ENCODE peak calls at places on chromosomes 1 and 21, in five cellular contexts. One of them, this sample, is unnamed.

GRCh38 chr21:38958940-38959685 is 153.4 kb downstream of the ETS2 start:
- DNase-seq in Peyer's patch: no peak
- DNase-seq in HFFc6: peak; percentile 64
- DNase-seq in AG09309: no peak
- DNase-seq in spleen: no peak
- DNase-seq in this sample: no peak

GRCh38 chr1:170273556-170274501 is 128.1 kb downstream of the NTMT2 start:
- DNase-seq in spleen: no peak
- DNase-seq in AG09309: peak; percentile 33
- DNase-seq in Peyer's patch: no peak
- DNase-seq in HFFc6: no peak
- DNase-seq in this sample: no peak

GRCh38 chr1:186819140-186819539 is 9.6 kb upstream of the PLA2G4A start:
- DNase-seq in AG09309: peak; percentile 48
- DNase-seq in HFFc6: peak; percentile 56
- DNase-seq in spleen: no peak
- DNase-seq in Peyer's patch: no peak
- DNase-seq in this sample: no peak

GRCh38 chr1:180155202-180155682 is 573 bp downstream of the QSOX1 start:
- DNase-seq in HFFc6: no peak
- DNase-seq in AG09309: no peak
- DNase-seq in spleen: no peak
- DNase-seq in Peyer's patch: peak; percentile 20
- DNase-seq in this sample: no peak

GRCh38 chr1:15256584-15256983 is 9.6 kb downstream of the FHAD1 start:
- DNase-seq in AG09309: no peak
- DNase-seq in Peyer's patch: no peak
- DNase-seq in spleen: no peak
- DNase-seq in HFFc6: no peak
- DNase-seq in this sample: no peak

GRCh38 chr1:101971309-101971708 is 25.4 kb downstream of the OLFM3 start:
- DNase-seq in AG09309: no peak
- DNase-seq in HFFc6: no peak
- DNase-seq in Peyer's patch: no peak
- DNase-seq in spleen: no peak
- DNase-seq in this sample: no peak

GRCh38 chr1:164733070-164733469 is 174.1 kb downstream of the PBX1 start:
- DNase-seq in spleen: no peak
- DNase-seq in HFFc6: peak; percentile 71
- DNase-seq in AG09309: no peak
- DNase-seq in Peyer's patch: no peak
- DNase-seq in this sample: no peak

GRCh38 chr1:28369518-28370219 is at the start of gene PHACTR4:
- DNase-seq in spleen: peak; percentile 96
- DNase-seq in Peyer's patch: peak; percentile 88
- DNase-seq in HFFc6: peak; percentile 88
- DNase-seq in AG09309: peak; percentile 71
- DNase-seq in this sample: peak; percentile 98

GRCh38 chr1:155000475-155000724 is 2.2 kb upstream of the ZBTB7B start:
- DNase-seq in AG09309: no peak
- DNase-seq in Peyer's patch: no peak
- DNase-seq in HFFc6: no peak
- DNase-seq in spleen: peak; percentile 85
- DNase-seq in this sample: peak; percentile 75

GRCh38 chr1:5915587-5916571 is 76.3 kb downstream of the NPHP4 start:
- DNase-seq in HFFc6: peak; percentile 54
- DNase-seq in Peyer's patch: peak; percentile 10
- DNase-seq in spleen: no peak
- DNase-seq in AG09309: no peak
- DNase-seq in this sample: no peak

GRCh38 chr1:91402023-91402422 is 2.6 kb downstream of the HFM1 start:
- DNase-seq in Peyer's patch: no peak
- DNase-seq in AG09309: no peak
- DNase-seq in HFFc6: peak; percentile 2
- DNase-seq in spleen: no peak
- DNase-seq in this sample: no peak

GRCh38 chr1:156663178-156663577 is 14.0 kb downstream of the NES start:
- DNase-seq in Peyer's patch: no peak
- DNase-seq in AG09309: no peak
- DNase-seq in HFFc6: no peak
- DNase-seq in spleen: no peak
- DNase-seq in this sample: no peak

GRCh38 chr1:78286686-78287085 is 204.1 kb upstream of the PTGFR start:
- DNase-seq in AG09309: no peak
- DNase-seq in spleen: no peak
- DNase-seq in Peyer's patch: no peak
- DNase-seq in HFFc6: peak; percentile 32
- DNase-seq in this sample: no peak

GRCh38 chr1:54403808-54404261 is 2.4 kb downstream of the SSBP3 start:
- DNase-seq in Peyer's patch: no peak
- DNase-seq in AG09309: no peak
- DNase-seq in spleen: peak; percentile 46
- DNase-seq in HFFc6: peak; percentile 39
- DNase-seq in this sample: no peak

GRCh38 chr1:201062511-201063189 is 39.1 kb upstream of the KIF21B start:
- DNase-seq in spleen: no peak
- DNase-seq in AG09309: no peak
- DNase-seq in HFFc6: no peak
- DNase-seq in Peyer's patch: no peak
- DNase-seq in this sample: no peak

GRCh38 chr1:67997746-67998145 is 52.7 kb downstream of the DIRAS3 start:
- DNase-seq in Peyer's patch: no peak
- DNase-seq in HFFc6: no peak
- DNase-seq in AG09309: no peak
- DNase-seq in spleen: no peak
- DNase-seq in this sample: no peak

GRCh38 chr1:85707267-85707989 is 805 bp downstream of the ZNHIT6 start:
- DNase-seq in spleen: no peak
- DNase-seq in Peyer's patch: no peak
- DNase-seq in AG09309: no peak
- DNase-seq in HFFc6: no peak
- DNase-seq in this sample: no peak

GRCh38 chr1:56167596-56167995 is 411.8 kb downstream of the PLPP3 start:
- DNase-seq in Peyer's patch: no peak
- DNase-seq in AG09309: no peak
- DNase-seq in HFFc6: no peak
- DNase-seq in spleen: no peak
- DNase-seq in this sample: no peak

GRCh38 chr1:177351361-177352108 is 180.8 kb downstream of the BRINP2 start:
- DNase-seq in Peyer's patch: no peak
- DNase-seq in AG09309: no peak
- DNase-seq in spleen: no peak
- DNase-seq in HFFc6: no peak
- DNase-seq in this sample: no peak

GRCh38 chr21:17159697-17160096 is 353.1 kb upstream of the CXADR start:
- DNase-seq in HFFc6: no peak
- DNase-seq in spleen: no peak
- DNase-seq in Peyer's patch: no peak
- DNase-seq in AG09309: no peak
- DNase-seq in this sample: no peak

GRCh38 chr1:170221031-170221430 is 75.3 kb downstream of the NTMT2 start:
- DNase-seq in AG09309: peak; percentile 63
- DNase-seq in HFFc6: no peak
- DNase-seq in Peyer's patch: no peak
- DNase-seq in spleen: no peak
- DNase-seq in this sample: no peak

GRCh38 chr21:28832013-28832714 is 160.5 kb downstream of the LTN1 start:
- DNase-seq in Peyer's patch: no peak
- DNase-seq in HFFc6: peak; percentile 54
- DNase-seq in AG09309: no peak
- DNase-seq in spleen: no peak
- DNase-seq in this sample: no peak

GRCh38 chr1:21495225-21495820 is 13.9 kb upstream of the ALPL start:
- DNase-seq in Peyer's patch: no peak
- DNase-seq in HFFc6: no peak
- DNase-seq in spleen: no peak
- DNase-seq in AG09309: no peak
- DNase-seq in this sample: no peak

GRCh38 chr1:21496886-21497285 is 12.3 kb upstream of the ALPL start:
- DNase-seq in HFFc6: no peak
- DNase-seq in spleen: no peak
- DNase-seq in AG09309: no peak
- DNase-seq in Peyer's patch: no peak
- DNase-seq in this sample: no peak

GRCh38 chr1:21499283-21499945 is 9.8 kb upstream of the ALPL start:
- DNase-seq in Peyer's patch: no peak
- DNase-seq in AG09309: peak; percentile 27
- DNase-seq in spleen: no peak
- DNase-seq in HFFc6: no peak
- DNase-seq in this sample: no peak

GRCh38 chr1:21496063-21496462 is 13.2 kb upstream of the ALPL start:
- DNase-seq in HFFc6: no peak
- DNase-seq in Peyer's patch: no peak
- DNase-seq in spleen: no peak
- DNase-seq in AG09309: no peak
- DNase-seq in this sample: no peak

GRCh38 chr1:21497466-21498061 is 11.7 kb upstream of the ALPL start:
- DNase-seq in Peyer's patch: no peak
- DNase-seq in HFFc6: no peak
- DNase-seq in spleen: no peak
- DNase-seq in AG09309: no peak
- DNase-seq in this sample: no peak
- TF ChIP-seq CTCF in Peyer's patch: no peak
- TF ChIP-seq CTCF in HFFc6: peak; percentile 19
- TF ChIP-seq CTCF in spleen: no peak
- TF ChIP-seq CTCF in AG09309: no peak
- TF ChIP-seq CTCF in this sample: peak; percentile 25

GRCh38 chr1:199550384-199551067 is 477.0 kb upstream of the NR5A2 start:
- DNase-seq in Peyer's patch: no peak
- DNase-seq in HFFc6: no peak
- DNase-seq in spleen: no peak
- DNase-seq in AG09309: no peak
- DNase-seq in this sample: no peak
- TF ChIP-seq CTCF in Peyer's patch: no peak
- TF ChIP-seq CTCF in HFFc6: peak; percentile 32
- TF ChIP-seq CTCF in spleen: no peak
- TF ChIP-seq CTCF in AG09309: peak; percentile 37
- TF ChIP-seq CTCF in this sample: peak; percentile 83

DNA sequence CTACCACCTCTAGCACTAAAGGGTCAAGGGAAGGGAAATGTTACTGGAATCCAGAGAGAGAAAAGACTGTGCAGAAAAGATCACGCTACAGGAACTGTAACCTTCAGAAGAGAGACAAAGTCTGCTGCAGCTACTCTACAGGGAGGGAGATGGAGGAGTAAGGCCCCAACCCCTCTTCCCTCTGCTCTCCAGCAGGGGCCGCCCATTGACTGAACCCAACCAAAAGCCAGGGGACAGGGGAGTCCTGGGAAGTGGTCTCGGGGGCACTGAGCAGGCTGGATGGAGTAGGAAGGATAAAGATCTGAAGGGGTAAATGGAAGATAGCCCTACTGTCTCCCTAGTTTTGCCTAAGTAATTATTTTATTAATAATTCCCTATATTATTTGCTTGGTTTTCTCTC is 72.8 kb upstream of the NR5A2 start:
- DNase-seq in Peyer's patch: no peak
- DNase-seq in HFFc6: no peak
- DNase-seq in spleen: peak; percentile 34
- DNase-seq in AG09309: no peak
- DNase-seq in this sample: no peak
- TF ChIP-seq CTCF in Peyer's patch: peak; percentile 40
- TF ChIP-seq CTCF in HFFc6: peak; percentile 54
- TF ChIP-seq CTCF in spleen: no peak
- TF ChIP-seq CTCF in AG09309: peak; percentile 45
- TF ChIP-seq CTCF in this sample: peak; percentile 66

DNA sequence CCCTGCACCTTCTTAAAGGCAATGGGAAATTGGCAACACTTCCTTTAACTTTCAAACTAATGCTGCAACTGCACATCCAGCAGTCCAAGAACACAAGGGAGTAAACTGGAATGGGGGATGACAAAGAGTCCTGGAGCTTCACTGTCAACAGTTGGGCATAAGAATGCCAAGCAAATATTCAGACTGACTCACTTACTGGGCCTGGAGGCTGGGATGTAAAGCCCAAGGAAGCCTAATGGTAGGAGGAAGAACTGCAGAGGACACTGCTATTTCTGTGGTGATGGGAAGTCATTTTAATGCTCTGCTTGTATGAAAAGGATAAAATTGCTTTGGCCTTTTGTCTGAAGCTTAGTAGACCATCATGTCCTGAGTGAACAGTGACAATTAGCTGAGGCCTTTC is 15.7 kb upstream of the DMRTA2 start:
- DNase-seq in Peyer's patch: no peak
- DNase-seq in HFFc6: peak; percentile 43
- DNase-seq in AG09309: no peak
- DNase-seq in spleen: no peak
- DNase-seq in this sample: no peak
- TF ChIP-seq CTCF in Peyer's patch: no peak
- TF ChIP-seq CTCF in HFFc6: peak; percentile 64
- TF ChIP-seq CTCF in AG09309: no peak
- TF ChIP-seq CTCF in spleen: no peak
- TF ChIP-seq CTCF in this sample: peak; percentile 21

This sample was measured in chondrocyte.